ENCODE peak calls at places on chromosomes 5 and 9, in ten cellular contexts. Q is stimulated activated CD8-positive, alpha-beta memory T cell treated with anti-CD3 and anti-CD28 coated beads, Interleukin-12 subunit alpha, Interleukin-12 subunit beta, amount 100 ng/mL, for 1 hour; V is M059J; R is lung microvascular endothelial cell; X is KBM-7; C is activated CD8-positive, alpha-beta T cell treated with anti-CD3 and anti-CD28 coated beads for 36 hours; U is endothelial cell of umbilical vein; Z is AG20443; S is lower leg skin; D is T-helper 9 cell. J is an unnamed sample.

GRCh38 chr9:109319072-109319630 is 1.7 kb downstream of the EPB41L4B start:
- DNase-seq in Q (no peak), V (no peak), R (no peak), X (no peak), C (no peak), U (no peak), Z (no peak), S (no peak), D (no peak), J (no peak)

GRCh38 chr5:43554497-43554896 is 2.4 kb downstream of the PAIP1 start:
- DNase-seq in Q (no peak), V (no peak), R (no peak), X (no peak), C (no peak), U (no peak), Z (no peak), S (no peak), D (no peak), J (no peak)

GRCh38 chr5:37900692-37901091 is 60.9 kb upstream of the GDNF start:
- DNase-seq in Q (no peak), V (peak), R (peak), X (no peak), C (no peak), U (peak), Z (peak), S (no peak), D (no peak), J (no peak)

GRCh38 chr5:137209232-137209810 is 289.8 kb downstream of the SPOCK1 start:
- DNase-seq in Q (no peak), V (peak), R (no peak), X (no peak), C (no peak), U (peak), Z (no peak), S (no peak), D (no peak), J (no peak)

GRCh38 chr5:133818031-133818431 is 150.4 kb downstream of the C5orf15 start:
- DNase-seq in Q (no peak), V (peak), R (no peak), X (no peak), C (no peak), U (no peak), Z (peak), S (peak), D (no peak), J (no peak)

GRCh38 chr9:131805803-131806202 is 65.9 kb upstream of the RAPGEF1 start:
- DNase-seq in Q (no peak), V (no peak), R (no peak), X (no peak), C (no peak), U (no peak), Z (no peak), S (no peak), D (no peak), J (no peak)

GRCh38 chr5:147560982-147561381 is 51.1 kb upstream of the DPYSL3 start:
- DNase-seq in Q (no peak), V (no peak), R (no peak), X (no peak), C (no peak), U (no peak), Z (no peak), S (no peak), D (no peak), J (no peak)

GRCh38 chr5:113005454-113005853 is 28.9 kb downstream of the DCP2 start:
- DNase-seq in Q (no peak), V (no peak), R (peak), X (no peak), C (no peak), U (no peak), Z (no peak), S (no peak), D (no peak), J (no peak)